ENCODE peak calls at places on chromosome 1, in five cellular contexts. One of them, this sample, is unnamed. For H3K27me3, the result is how much of the 10 kb centered on the place peaks cover.

GRCh38 chr1:67393240-67393639 is 37.0 kb downstream of the SERBP1 start:
- DNase-seq in GM23338: no peak
- DNase-seq in cardiac muscle cell: no peak
- DNase-seq in pancreas: peak
- DNase-seq in AG04450: no peak
- DNase-seq in this sample: no peak

GRCh38 chr1:223216482-223217205 is 73.6 kb upstream of the TLR5 start:
- DNase-seq in GM23338: no peak
- DNase-seq in cardiac muscle cell: no peak
- DNase-seq in pancreas: no peak
- DNase-seq in AG04450: no peak
- DNase-seq in this sample: no peak

GRCh38 chr1:225962440-225962975 is 21.5 kb upstream of the LEFTY2 start:
- DNase-seq in GM23338: peak
- DNase-seq in cardiac muscle cell: peak
- DNase-seq in pancreas: peak
- DNase-seq in AG04450: no peak
- DNase-seq in this sample: no peak

GRCh38 chr1:36351222-36351977 is 28.0 kb upstream of the EVA1B start:
- DNase-seq in GM23338: no peak
- DNase-seq in cardiac muscle cell: peak
- DNase-seq in pancreas: no peak
- DNase-seq in AG04450: no peak
- DNase-seq in this sample: peak

GRCh38 chr1:43067856-43068751 is 104.0 kb downstream of the EBNA1BP2 start:
- DNase-seq in GM23338: peak
- DNase-seq in cardiac muscle cell: no peak
- DNase-seq in pancreas: peak
- DNase-seq in AG04450: no peak
- DNase-seq in this sample: no peak

GRCh38 chr1:16145988-16146887 is 9.6 kb downstream of the EPHA2 start:
- DNase-seq in GM23338: peak
- DNase-seq in cardiac muscle cell: peak
- DNase-seq in pancreas: no peak
- DNase-seq in AG04450: peak
- DNase-seq in this sample: peak

GRCh38 chr1:182185822-182186756 is 124.6 kb upstream of the ZNF648 start:
- DNase-seq in GM23338: peak
- DNase-seq in cardiac muscle cell: no peak
- DNase-seq in pancreas: no peak
- DNase-seq in AG04450: no peak
- DNase-seq in this sample: peak

GRCh38 chr1:106960412-106960811 is 96.1 kb upstream of the PRMT6 start:
- DNase-seq in GM23338: no peak
- DNase-seq in cardiac muscle cell: no peak
- DNase-seq in pancreas: no peak
- DNase-seq in AG04450: no peak
- DNase-seq in this sample: no peak

GRCh38 chr1:2980849-2981248 is 40.4 kb upstream of the ACTRT2 start:
- DNase-seq in GM23338: no peak
- DNase-seq in cardiac muscle cell: no peak
- DNase-seq in pancreas: peak
- DNase-seq in AG04450: no peak
- DNase-seq in this sample: no peak

GRCh38 chr1:22030057-22030456 is 22.5 kb upstream of the CDC42 start:
- DNase-seq in GM23338: no peak
- DNase-seq in cardiac muscle cell: no peak
- DNase-seq in pancreas: no peak
- DNase-seq in AG04450: no peak
- DNase-seq in this sample: no peak

GRCh38 chr1:22030473-22030872 is 22.0 kb upstream of the CDC42 start:
- DNase-seq in GM23338: no peak
- DNase-seq in cardiac muscle cell: no peak
- DNase-seq in pancreas: no peak
- DNase-seq in AG04450: no peak
- DNase-seq in this sample: no peak

GRCh38 chr1:22025368-22026154 is 24.1 kb downstream of the CELA3A start:
- DNase-seq in GM23338: peak
- DNase-seq in cardiac muscle cell: peak
- DNase-seq in pancreas: peak
- DNase-seq in AG04450: peak
- DNase-seq in this sample: peak

GRCh38 chr1:22024485-22025367 is 23.3 kb downstream of the CELA3A start:
- DNase-seq in GM23338: peak
- DNase-seq in cardiac muscle cell: peak
- DNase-seq in pancreas: no peak
- DNase-seq in AG04450: peak
- DNase-seq in this sample: peak

DNA sequence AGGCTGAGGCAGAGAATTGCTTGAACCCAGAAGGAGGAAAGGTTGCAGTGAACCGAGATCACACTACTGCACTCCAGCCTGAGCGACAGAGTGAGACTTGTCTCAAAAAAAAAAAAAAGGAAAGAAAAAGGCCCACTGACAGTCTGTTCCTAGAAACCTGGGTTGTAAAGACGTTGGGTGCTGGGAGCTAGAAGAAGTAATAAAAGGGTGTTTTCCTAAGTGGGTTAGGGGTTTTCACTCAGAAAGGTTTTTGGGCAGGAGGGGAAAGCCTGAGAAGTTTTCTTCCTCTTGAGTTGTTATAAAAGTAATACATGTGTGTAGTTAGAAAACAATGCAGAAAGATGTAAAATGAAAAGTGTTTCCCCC is 25.4 kb downstream of the CELA3A start:
- DNase-seq in GM23338: no peak
- DNase-seq in cardiac muscle cell: no peak
- DNase-seq in pancreas: no peak
- DNase-seq in AG04450: no peak
- DNase-seq in this sample: no peak
- H3K4me3 ChIP-seq in GM23338: no peak
- H3K4me3 ChIP-seq in cardiac muscle cell: no peak
- H3K4me3 ChIP-seq in pancreas: no peak
- H3K4me3 ChIP-seq in AG04450: no peak
- H3K4me3 ChIP-seq in this sample: no peak

GRCh38 chr1:81111818-81112217 is 688.9 kb upstream of the ADGRL2 start:
- DNase-seq in GM23338: no peak
- DNase-seq in cardiac muscle cell: peak
- DNase-seq in pancreas: no peak
- DNase-seq in AG04450: peak
- DNase-seq in this sample: peak

GRCh38 chr1:81115422-81115821 is 685.3 kb upstream of the ADGRL2 start:
- DNase-seq in GM23338: peak
- DNase-seq in cardiac muscle cell: no peak
- DNase-seq in pancreas: no peak
- DNase-seq in AG04450: no peak
- DNase-seq in this sample: no peak

GRCh38 chr1:81118550-81118949 is 682.2 kb upstream of the ADGRL2 start:
- DNase-seq in GM23338: no peak
- DNase-seq in cardiac muscle cell: peak
- DNase-seq in pancreas: no peak
- DNase-seq in AG04450: no peak
- DNase-seq in this sample: no peak

GRCh38 chr1:81113688-81114087 is 687.0 kb upstream of the ADGRL2 start:
- DNase-seq in GM23338: no peak
- DNase-seq in cardiac muscle cell: peak
- DNase-seq in pancreas: no peak
- DNase-seq in AG04450: no peak
- DNase-seq in this sample: no peak

GRCh38 chr1:81114191-81114590 is 686.5 kb upstream of the ADGRL2 start:
- DNase-seq in GM23338: peak
- DNase-seq in cardiac muscle cell: no peak
- DNase-seq in pancreas: no peak
- DNase-seq in AG04450: no peak
- DNase-seq in this sample: no peak
- TF ChIP-seq CTCF in GM23338: peak
- TF ChIP-seq CTCF in cardiac muscle cell: no peak
- TF ChIP-seq CTCF in pancreas: no peak
- TF ChIP-seq CTCF in AG04450: no peak
- TF ChIP-seq CTCF in this sample: peak

DNA sequence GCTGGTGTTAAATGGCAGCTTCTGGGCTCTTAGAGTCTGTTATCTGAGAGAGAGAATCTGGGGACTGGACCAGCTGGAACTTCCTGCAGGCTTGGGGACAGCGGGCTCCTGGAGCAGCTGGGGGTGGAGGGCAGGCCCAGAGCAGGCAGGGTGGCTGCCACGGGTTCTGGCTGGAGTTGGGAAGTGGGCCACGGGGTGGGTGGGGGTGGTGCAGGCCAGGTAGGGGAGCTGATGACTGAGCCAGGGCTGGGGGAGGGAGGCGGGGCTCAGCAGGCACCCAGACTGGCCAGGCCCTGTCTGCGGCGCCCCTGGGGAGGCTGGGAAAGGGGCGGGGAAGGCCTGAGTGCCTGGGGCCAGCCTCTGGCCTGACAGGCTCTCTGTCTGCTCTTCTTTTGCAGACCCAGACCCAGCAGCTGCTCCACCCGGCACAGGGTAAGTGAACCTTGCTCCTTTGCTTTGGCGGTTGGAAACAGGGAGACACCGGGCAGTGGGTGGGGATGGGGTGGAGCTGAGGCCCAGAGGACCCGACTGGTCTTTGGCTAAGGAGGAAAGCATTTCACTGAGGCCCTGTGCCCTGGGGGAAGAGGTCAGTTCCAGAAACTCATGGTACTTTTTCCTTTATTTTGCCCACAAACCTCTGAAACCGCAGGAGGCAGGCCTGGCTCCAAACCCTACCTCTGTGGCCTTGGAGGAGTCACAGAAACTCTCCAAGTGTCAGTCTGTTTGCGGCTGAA is 48.7 kb downstream of the ARHGEF10L start:
- DNase-seq in GM23338: peak
- DNase-seq in cardiac muscle cell: peak
- DNase-seq in pancreas: peak
- DNase-seq in AG04450: no peak
- DNase-seq in this sample: no peak
- H3K27me3 ChIP-seq in GM23338: under half
- H3K27me3 ChIP-seq in cardiac muscle cell: under half
- H3K27me3 ChIP-seq in pancreas: under half
- H3K27me3 ChIP-seq in AG04450: under half
- H3K27me3 ChIP-seq in this sample: under half

GRCh38 chr1:59298178-59298583 is 1.3 kb downstream of the FGGY start:
- DNase-seq in GM23338: no peak
- DNase-seq in cardiac muscle cell: no peak
- DNase-seq in pancreas: no peak
- DNase-seq in AG04450: no peak
- DNase-seq in this sample: no peak
- H3K4me3 ChIP-seq in GM23338: no peak
- H3K4me3 ChIP-seq in cardiac muscle cell: no peak
- H3K4me3 ChIP-seq in pancreas: no peak
- H3K4me3 ChIP-seq in AG04450: no peak
- H3K4me3 ChIP-seq in this sample: no peak

GRCh38 chr1:117046781-117047180 is 13.3 kb upstream of the TTF2 start:
- DNase-seq in GM23338: no peak
- DNase-seq in cardiac muscle cell: no peak
- DNase-seq in pancreas: no peak
- DNase-seq in AG04450: no peak
- DNase-seq in this sample: no peak
- TF ChIP-seq CTCF in GM23338: no peak
- TF ChIP-seq CTCF in cardiac muscle cell: no peak
- TF ChIP-seq CTCF in pancreas: no peak
- TF ChIP-seq CTCF in AG04450: no peak
- TF ChIP-seq CTCF in this sample: no peak

DNA sequence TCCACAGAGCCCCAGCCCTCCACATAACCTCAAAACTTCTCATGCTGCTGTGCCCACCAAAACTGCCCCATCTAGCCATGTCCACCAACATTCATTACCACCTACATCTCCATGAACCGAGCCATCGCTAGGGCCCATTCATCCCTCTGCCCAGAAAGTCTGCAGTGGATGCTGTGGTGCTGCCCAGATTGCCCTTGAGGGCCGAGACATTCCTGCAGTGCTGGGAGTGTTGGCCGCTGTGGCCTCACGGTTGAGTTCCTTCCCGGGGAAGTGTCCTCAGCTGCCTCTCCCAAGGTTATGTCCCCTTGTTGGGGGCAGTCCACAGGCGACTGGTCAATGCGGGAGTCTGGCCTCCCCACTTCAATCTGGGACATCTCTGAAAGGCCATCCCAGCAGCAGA is 30.3 kb upstream of the DMBX1 start:
- DNase-seq in GM23338: no peak
- DNase-seq in cardiac muscle cell: no peak
- DNase-seq in pancreas: no peak
- DNase-seq in AG04450: no peak
- DNase-seq in this sample: no peak
- H3K27me3 ChIP-seq in GM23338: half or more
- H3K27me3 ChIP-seq in cardiac muscle cell: half or more
- H3K27me3 ChIP-seq in pancreas: under half
- H3K27me3 ChIP-seq in AG04450: half or more
- H3K27me3 ChIP-seq in this sample: under half

GRCh38 chr1:204065174-204065985 is 7.5 kb upstream of the SOX13 start:
- DNase-seq in GM23338: peak
- DNase-seq in cardiac muscle cell: peak
- DNase-seq in pancreas: no peak
- DNase-seq in AG04450: no peak
- DNase-seq in this sample: no peak
- H3K4me3 ChIP-seq in GM23338: peak
- H3K4me3 ChIP-seq in cardiac muscle cell: no peak
- H3K4me3 ChIP-seq in pancreas: no peak
- H3K4me3 ChIP-seq in AG04450: no peak
- H3K4me3 ChIP-seq in this sample: no peak

DNA sequence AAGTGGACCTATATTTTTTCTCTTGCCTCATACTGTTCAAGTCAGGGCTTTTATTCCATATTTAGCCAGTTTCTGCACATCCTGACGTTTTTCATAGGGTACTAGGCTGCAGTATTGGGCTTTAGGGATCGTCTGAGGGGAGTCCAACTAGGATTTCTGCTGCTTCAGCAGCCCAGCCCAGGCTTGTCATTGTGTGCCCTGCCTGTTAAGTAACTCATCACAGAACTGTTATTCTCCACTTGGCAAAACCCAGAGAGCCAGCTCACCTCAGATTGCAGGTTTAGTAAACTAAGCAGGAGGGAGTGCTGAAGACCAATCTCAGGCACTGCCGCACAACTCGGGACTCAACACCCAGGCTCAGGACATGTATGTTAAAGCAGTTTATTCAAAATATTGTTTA is 2.8 kb downstream of the GALNT2 start:
- DNase-seq in GM23338: no peak
- DNase-seq in cardiac muscle cell: no peak
- DNase-seq in pancreas: peak
- DNase-seq in AG04450: no peak
- DNase-seq in this sample: no peak
- TF ChIP-seq CTCF in GM23338: no peak
- TF ChIP-seq CTCF in cardiac muscle cell: no peak
- TF ChIP-seq CTCF in pancreas: no peak
- TF ChIP-seq CTCF in AG04450: no peak
- TF ChIP-seq CTCF in this sample: no peak

GRCh38 chr1:37763791-37764741 is 854 bp downstream of the EPHA10 start:
- DNase-seq in GM23338: peak
- DNase-seq in cardiac muscle cell: peak
- DNase-seq in pancreas: peak
- DNase-seq in AG04450: peak
- DNase-seq in this sample: peak
- H3K27me3 ChIP-seq in GM23338: half or more
- H3K27me3 ChIP-seq in cardiac muscle cell: half or more
- H3K27me3 ChIP-seq in pancreas: under half
- H3K27me3 ChIP-seq in AG04450: under half
- H3K27me3 ChIP-seq in this sample: under half

GRCh38 chr1:26046313-26047031 is 554 bp upstream of the SLC30A2 start:
- DNase-seq in GM23338: peak
- DNase-seq in cardiac muscle cell: no peak
- DNase-seq in pancreas: peak
- DNase-seq in AG04450: no peak
- DNase-seq in this sample: no peak
- H3K4me3 ChIP-seq in GM23338: peak
- H3K4me3 ChIP-seq in cardiac muscle cell: peak
- H3K4me3 ChIP-seq in pancreas: peak
- H3K4me3 ChIP-seq in AG04450: no peak
- H3K4me3 ChIP-seq in this sample: no peak